ENCODE peak calls at places on chromosomes 2 and 18, in six cellular contexts. R is A549, J is IMR-90, C is body of pancreas, P is adrenal gland, U is HCT116. Z is an unnamed sample.
A peak's percentile ranks its signal among the peaks of the same experiment; 100 is the strongest.

GRCh38 chr2:67039701-67040100 is 357.4 kb upstream of the ETAA1 start:
- DNase-seq in U (no peak), P (no peak), R (no peak), C (no peak), J (no peak), Z (no peak)

GRCh38 chr18:75530548-75531211 is 103.2 kb upstream of the SMIM21 start:
- DNase-seq in P (no peak), U (no peak), J (peak; percentile 22), C (no peak), R (no peak), Z (no peak)

GRCh38 chr2:25606892-25607291 is 66.5 kb downstream of the DTNB start:
- DNase-seq in P (no peak), J (peak; percentile 41), U (no peak), C (no peak), R (peak; percentile 60), Z (no peak)

GRCh38 chr2:149733936-149734685 is 146.5 kb upstream of the MMADHC start:
- DNase-seq in J (peak; percentile 48), R (peak; percentile 69), P (peak; percentile 54), C (no peak), U (no peak), Z (no peak)

GRCh38 chr18:61579581-61579980 is 246.4 kb downstream of the CDH20 start:
- DNase-seq in C (no peak), J (no peak), U (no peak), P (no peak), R (no peak), Z (no peak)

GRCh38 chr18:49447810-49448745 is 12.4 kb downstream of the DYM start:
- DNase-seq in U (peak; percentile 67), C (no peak), P (peak; percentile 26), R (peak; percentile 71), J (peak; percentile 70), Z (no peak)

GRCh38 chr2:131127979-131128378 is 22.8 kb downstream of the PLEKHB2 start:
- DNase-seq in U (no peak), P (no peak), C (no peak), R (no peak), J (no peak), Z (no peak)

GRCh38 chr2:136217990-136218389 is 100.0 kb upstream of the CXCR4 start:
- DNase-seq in R (no peak), P (peak; percentile 41), J (no peak), U (no peak), C (no peak), Z (no peak)

GRCh38 chr2:48414980-48415764 is 114.8 kb upstream of the STON1 start:
- DNase-seq in J (no peak), U (no peak), C (no peak), P (no peak), R (no peak), Z (no peak)

GRCh38 chr2:190961918-190962487 is 52.0 kb downstream of the STAT1 start:
- DNase-seq in R (no peak), C (no peak), J (no peak), P (peak; percentile 15), U (no peak), Z (no peak)

GRCh38 chr2:111037136-111037535 is 83.6 kb upstream of the BCL2L11 start:
- DNase-seq in J (no peak), U (no peak), P (no peak), R (no peak), C (no peak), Z (no peak)

GRCh38 chr2:85326406-85326945 is 1.3 kb downstream of the TGOLN2 start:
- DNase-seq in J (peak; percentile 43), C (no peak), U (no peak), P (no peak), R (no peak), Z (no peak)

GRCh38 chr2:37916512-37917082 is 8.5 kb upstream of the RMDN2 start:
- DNase-seq in U (no peak), P (peak; percentile 82), C (peak; percentile 16), R (peak; percentile 11), J (peak; percentile 96), Z (peak; percentile 44)

GRCh38 chr2:216412022-216412999 is at the start of gene SMARCAL1:
- DNase-seq in P (peak; percentile 99), R (peak; percentile 98), J (peak; percentile 97), C (peak; percentile 99), U (peak; percentile 94), Z (peak; percentile 99)

GRCh38 chr2:240425236-240425615 is 10.2 kb upstream of the GPC1 start:
- DNase-seq in J (no peak), R (no peak), P (no peak), C (no peak), U (no peak), Z (no peak)

GRCh38 chr2:67169417-67170140 is 227.6 kb upstream of the ETAA1 start:
- DNase-seq in R (no peak), C (no peak), P (no peak), U (no peak), J (peak; percentile 56), Z (no peak)

GRCh38 chr2:200350796-200351195 is 44.3 kb downstream of the SPATS2L start:
- DNase-seq in U (no peak), J (peak; percentile 83), C (no peak), P (no peak), R (no peak), Z (no peak)

GRCh38 chr18:58345064-58345463 is 283.8 kb downstream of the ALPK2 start:
- DNase-seq in C (no peak), R (no peak), J (no peak), U (no peak), P (no peak), Z (no peak)

GRCh38 chr2:44479127-44479887 is 117.6 kb downstream of the CAMKMT start:
- DNase-seq in P (peak; percentile 53), U (peak; percentile 72), R (peak; percentile 91), J (peak; percentile 87), C (peak; percentile 35), Z (no peak)

GRCh38 chr2:135819211-135819610 is 17.8 kb downstream of the LCT start:
- DNase-seq in P (peak; percentile 8), J (peak; percentile 50), R (peak; percentile 47), C (no peak), U (peak; percentile 21), Z (no peak)

GRCh38 chr2:26018184-26018716 is 15.6 kb upstream of the RAB10 start:
- DNase-seq in C (peak; percentile 85), U (peak; percentile 74), J (peak; percentile 88), P (peak; percentile 96), R (peak; percentile 95), Z (peak; percentile 79)

GRCh38 chr2:33210626-33211025 is 263.9 kb downstream of the LTBP1 start:
- DNase-seq in U (no peak), C (no peak), P (peak; percentile 11), R (peak; percentile 71), J (peak; percentile 99), Z (no peak)

GRCh38 chr2:173590278-173590811 is 235.7 kb downstream of the CDCA7 start:
- DNase-seq in C (peak; percentile 39), J (peak; percentile 98), R (peak; percentile 68), U (peak; percentile 96), P (peak; percentile 81), Z (no peak)

GRCh38 chr18:76736309-76736708 is 86.0 kb upstream of the ZNF236 start:
- DNase-seq in J (no peak), C (no peak), U (no peak), P (no peak), R (no peak), Z (no peak)

GRCh38 chr2:178825183-178825582 is 18.0 kb upstream of the TTN start:
- DNase-seq in C (no peak), P (no peak), J (peak; percentile 58), R (no peak), U (no peak), Z (no peak)

GRCh38 chr2:131673400-131674173 is 145.9 kb downstream of the CCDC74A start:
- DNase-seq in U (peak; percentile 48), C (peak; percentile 87), R (peak; percentile 78), P (peak; percentile 87), J (peak; percentile 44), Z (peak; percentile 76)

GRCh38 chr2:206084468-206084869 is 1.5 kb downstream of the INO80D start:
- DNase-seq in C (peak; percentile 47), J (peak; percentile 82), U (peak; percentile 73), R (peak; percentile 85), P (peak; percentile 86), Z (peak; percentile 77)
- TF ChIP-seq POLR2A in C (peak; percentile 67), J (peak; percentile 68), U (peak; percentile 48), R (peak; percentile 42), P (peak; percentile 68), Z (peak; percentile 66)

GRCh38 chr2:197240018-197240712 is 70.4 kb downstream of the ANKRD44 start:
- DNase-seq in C (no peak), U (no peak), P (no peak), J (no peak), R (no peak), Z (no peak)
- H3K4me1 ChIP-seq in C (no peaks in the 10 kb centered on the region), U (no peaks in the 10 kb centered on the region), P (peaks cover 17% of the 10 kb centered on the region), J (no peaks in the 10 kb centered on the region), R (no peaks in the 10 kb centered on the region), Z (no peaks in the 10 kb centered on the region)

GRCh38 chr2:236571161-236571560 is 1.5 kb downstream of the ACKR3 start:
- DNase-seq in J (no peak), P (no peak), C (no peak), U (no peak), R (no peak), Z (no peak)

GRCh38 chr2:236574000-236574399 is 4.4 kb downstream of the ACKR3 start:
- DNase-seq in J (no peak), U (no peak), R (no peak), C (no peak), P (no peak), Z (no peak)

GRCh38 chr2:236574424-236575145 is 5.0 kb downstream of the ACKR3 start:
- DNase-seq in P (no peak), J (no peak), U (no peak), C (peak; percentile 75), R (no peak), Z (no peak)

GRCh38 chr2:236573066-236573929 is 3.7 kb downstream of the ACKR3 start:
- DNase-seq in P (no peak), R (no peak), U (no peak), J (no peak), C (no peak), Z (no peak)

DNA sequence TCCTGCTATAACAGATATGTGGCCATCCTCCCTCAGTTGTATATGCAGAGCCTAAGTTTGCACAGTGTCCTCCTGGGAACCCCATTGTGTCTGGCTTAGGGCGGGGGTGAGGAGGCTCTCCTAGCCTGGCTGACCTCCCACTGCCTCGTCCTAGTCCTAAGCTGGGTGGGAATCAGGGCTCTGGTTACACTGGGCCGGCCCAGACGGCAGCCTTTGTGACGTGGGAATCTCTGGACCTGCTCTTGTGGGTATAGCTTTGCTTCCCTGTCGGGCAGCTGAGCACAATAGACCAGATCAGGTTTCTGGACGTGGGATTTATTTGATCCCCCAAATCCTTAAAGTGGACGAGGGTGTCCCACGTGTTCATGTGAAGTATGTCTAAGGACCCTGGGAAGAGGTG is 2.9 kb downstream of the ACKR3 start:
- DNase-seq in C (peak; percentile 45), P (no peak), U (no peak), R (no peak), J (no peak), Z (no peak)
- H3K4me3 ChIP-seq in C (no peak overlapping the region), P (no peak overlapping the region), U (no peak overlapping the region), R (peak overlapping the region; percentile 18), J (no peak overlapping the region), Z (no peak overlapping the region)

DNA sequence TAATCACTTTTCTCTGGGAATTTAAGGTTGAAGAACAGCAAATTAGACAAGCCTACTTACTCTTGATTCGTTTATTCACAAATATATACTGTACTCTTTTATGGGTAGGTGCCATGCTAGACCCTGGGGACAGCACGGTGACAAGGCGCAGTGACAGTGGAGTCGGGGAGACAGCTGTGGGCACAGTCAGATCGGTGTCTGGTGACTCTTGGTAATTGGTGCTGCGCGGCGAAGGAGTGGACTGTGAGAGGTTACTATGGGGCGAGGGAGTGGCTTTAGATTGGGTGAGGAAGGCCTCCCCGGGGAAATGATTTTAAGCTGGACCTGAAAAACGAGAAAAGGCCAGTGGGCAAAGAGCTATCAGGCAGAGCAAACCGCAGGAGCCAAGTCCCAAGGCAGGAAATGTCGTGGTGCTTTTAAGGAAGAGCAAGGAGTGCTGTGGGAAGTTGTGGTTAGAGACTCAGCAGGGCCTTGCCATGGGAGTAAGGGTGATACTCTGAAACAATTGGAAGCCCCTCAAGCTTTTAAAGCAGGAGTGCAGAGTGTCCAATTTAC is 36.3 kb upstream of the TXNDC2 start:
- DNase-seq in R (no peak), U (no peak), C (no peak), J (no peak), P (peak; percentile 56), Z (no peak)
- TF ChIP-seq POLR2A in R (no peak), U (no peak), C (peak; percentile 26), J (no peak), P (no peak), Z (no peak)

Z was measured in ovary.